ENCODE peak calls at places on chromosome 9, in five cellular contexts. G is GM12878, A is K562, R is HCT116, H is H1. I is an unnamed sample.
A peak's percentile ranks its signal among the peaks of the same experiment; 100 is the strongest.

GRCh38 chr9:25453876-25454275 is 224.4 kb downstream of the TUSC1 start:
- DNase-seq in H (no peak), R (no peak), G (no peak), A (no peak), I (no peak)

GRCh38 chr9:107309271-107309670 is 26.2 kb downstream of the RAD23B start:
- DNase-seq in R (no peak), H (no peak), A (no peak), G (peak; percentile 25), I (no peak)

GRCh38 chr9:85743290-85744128 is 1.8 kb upstream of the AGTPBP1 start:
- DNase-seq in A (peak; percentile 13), R (peak; percentile 75), G (no peak), H (no peak), I (peak; percentile 27)

GRCh38 chr9:123191260-123191659 is 77.1 kb downstream of the STRBP start:
- DNase-seq in A (no peak), H (no peak), G (no peak), R (no peak), I (no peak)

GRCh38 chr9:14279671-14280070 is 34.3 kb downstream of the NFIB start:
- DNase-seq in A (no peak), R (no peak), G (no peak), H (no peak), I (no peak)

GRCh38 chr9:131178382-131178781 is 53.0 kb downstream of the NUP214 start:
- DNase-seq in H (peak; percentile 87), G (peak; percentile 23), A (peak; percentile 100), R (peak; percentile 39), I (peak; percentile 35)

GRCh38 chr9:136693490-136694162 is 6.4 kb upstream of the AGPAT2 start:
- DNase-seq in A (peak; percentile 85), G (no peak), H (peak; percentile 45), R (peak; percentile 76), I (peak; percentile 63)

GRCh38 chr9:79572891-79573696 is 1.3 kb downstream of the TLE4 start:
- DNase-seq in R (no peak), A (peak; percentile 24), H (peak; percentile 66), G (no peak), I (no peak)

GRCh38 chr9:73474625-73475024 is 323.0 kb downstream of the ANXA1 start:
- DNase-seq in A (no peak), G (no peak), R (no peak), H (no peak), I (no peak)

GRCh38 chr9:85142461-85143401 is 473.2 kb downstream of the NTRK2 start:
- DNase-seq in A (no peak), H (no peak), R (peak; percentile 4), G (peak; percentile 16), I (peak; percentile 7)

GRCh38 chr9:115733736-115734135 is 419.9 kb upstream of the PAPPA start:
- DNase-seq in R (no peak), H (no peak), A (no peak), G (no peak), I (no peak)

GRCh38 chr9:84996049-84996448 is 326.5 kb downstream of the NTRK2 start:
- DNase-seq in R (no peak), A (no peak), G (no peak), H (no peak), I (no peak)

DNA sequence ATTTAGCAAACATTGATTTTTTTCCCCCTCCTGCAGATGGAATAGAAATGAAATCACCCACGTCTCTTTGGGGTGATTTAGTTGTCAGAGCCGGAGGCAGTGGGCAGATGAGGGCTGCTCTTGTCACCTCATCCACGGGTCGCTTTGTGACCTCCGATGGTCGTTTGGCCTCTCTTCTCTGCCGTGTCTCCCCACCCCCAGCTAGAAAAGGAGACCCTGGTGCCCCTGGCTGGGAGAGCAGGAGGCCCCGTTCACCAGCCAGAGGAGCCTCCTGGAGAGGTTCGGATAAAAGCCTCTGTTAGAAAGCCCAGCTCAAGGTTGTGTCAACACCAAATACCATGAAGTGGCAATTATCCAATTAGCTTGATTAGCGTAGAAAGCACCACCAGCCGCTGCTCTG is 21.5 kb upstream of the RXRA start:
- DNase-seq in H (no peak), A (no peak), R (no peak), G (no peak), I (no peak)
- TF ChIP-seq YY1 in H (no peak), A (no peak), R (no peak), G (no peak), I (no peak)

GRCh38 chr9:117664419-117664818 is 39.8 kb upstream of the TLR4 start:
- DNase-seq in R (no peak), G (no peak), H (no peak), A (no peak), I (no peak)

GRCh38 chr9:117665601-117666377 is 38.4 kb upstream of the TLR4 start:
- DNase-seq in A (no peak), R (no peak), G (no peak), H (no peak), I (no peak)

DNA sequence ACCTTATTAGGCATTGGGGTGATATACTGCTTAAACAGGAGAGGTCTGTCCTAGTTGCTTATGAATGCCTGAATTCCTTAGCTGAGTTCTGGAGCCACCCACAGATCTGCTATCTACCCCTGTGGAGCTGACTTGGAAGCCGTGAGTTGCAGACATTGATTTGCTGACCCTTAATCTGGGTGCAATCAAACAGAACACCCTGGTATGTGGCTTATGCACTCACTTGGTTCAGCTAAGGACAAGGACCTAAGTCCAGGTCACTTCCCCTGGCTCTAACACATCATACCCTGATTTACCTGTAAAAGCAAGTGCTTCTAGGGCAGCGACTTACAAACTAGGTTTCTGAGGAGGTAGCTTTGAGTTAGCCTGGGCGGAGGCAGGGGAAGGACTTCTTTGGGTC is 41.6 kb upstream of the TLR4 start:
- DNase-seq in A (no peak), H (no peak), R (no peak), G (no peak), I (no peak)
- TF ChIP-seq CEBPB in A (no peak), H (no peak), R (no peak), G (no peak), I (no peak)

GRCh38 chr9:81374459-81374858 is 314.9 kb downstream of the TLE1 start:
- DNase-seq in G (no peak), R (no peak), A (no peak), H (no peak), I (no peak)
- TF ChIP-seq YY1 in G (no peak), R (no peak), A (no peak), H (no peak), I (no peak)

GRCh38 chr9:30723656-30724055 is 1660.8 kb upstream of the ACO1 start:
- DNase-seq in A (no peak), R (no peak), G (no peak), H (no peak), I (no peak)
- TF ChIP-seq CEBPB in A (no peak), R (no peak), G (no peak), H (no peak), I (no peak)

GRCh38 chr9:128118472-128118857 is 9.1 kb downstream of the PTGES2 start:
- DNase-seq in A (no peak), R (no peak), G (no peak), H (no peak), I (no peak)

GRCh38 chr9:128117613-128118471 is 9.7 kb downstream of the PTGES2 start:
- DNase-seq in R (peak; percentile 74), A (peak; percentile 72), G (no peak), H (peak; percentile 100), I (peak; percentile 78)

GRCh38 chr9:128120741-128121465 is 6.6 kb downstream of the PTGES2 start:
- DNase-seq in A (no peak), H (no peak), G (no peak), R (no peak), I (no peak)

GRCh38 chr9:128120061-128120740 is 7.3 kb downstream of the PTGES2 start:
- DNase-seq in A (no peak), G (no peak), H (no peak), R (no peak), I (no peak)

DNA sequence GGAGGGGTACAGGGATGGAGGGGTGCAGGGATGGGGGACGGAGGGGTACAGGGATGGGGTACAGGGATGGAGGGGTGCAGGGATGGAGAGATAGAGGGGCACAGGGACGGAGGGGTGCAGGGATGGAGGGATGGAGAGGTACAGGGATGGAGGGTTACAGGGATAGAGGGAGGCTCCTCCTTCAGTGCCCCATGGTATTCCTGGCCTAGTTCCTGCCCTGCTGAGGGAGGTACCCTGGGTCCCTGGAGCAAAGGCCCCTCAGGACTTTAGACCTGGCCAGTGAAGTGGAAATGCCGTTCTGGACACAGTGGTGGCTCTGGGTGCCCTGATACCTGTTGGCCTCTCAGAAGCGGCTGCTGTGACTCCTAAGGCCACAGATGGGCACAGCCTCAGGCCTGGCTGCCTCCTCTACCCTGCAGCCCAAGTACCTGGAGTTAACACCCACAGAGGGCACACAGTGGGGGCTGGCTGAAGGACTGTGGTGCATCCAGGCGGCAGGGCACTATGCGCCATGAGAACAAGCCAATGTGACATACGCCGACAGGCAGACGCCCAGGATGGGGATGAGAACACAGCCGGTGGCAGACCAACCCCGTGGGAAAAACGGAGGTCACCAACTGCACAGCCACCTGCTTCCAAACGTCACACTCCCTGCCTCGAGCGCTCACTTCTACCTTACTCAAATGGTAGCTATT is 8.4 kb downstream of the PTGES2 start:
- DNase-seq in R (no peak), H (no peak), A (no peak), G (no peak), I (no peak)
- TF ChIP-seq YY1 in R (no peak), H (no peak), A (no peak), G (no peak), I (no peak)

DNA sequence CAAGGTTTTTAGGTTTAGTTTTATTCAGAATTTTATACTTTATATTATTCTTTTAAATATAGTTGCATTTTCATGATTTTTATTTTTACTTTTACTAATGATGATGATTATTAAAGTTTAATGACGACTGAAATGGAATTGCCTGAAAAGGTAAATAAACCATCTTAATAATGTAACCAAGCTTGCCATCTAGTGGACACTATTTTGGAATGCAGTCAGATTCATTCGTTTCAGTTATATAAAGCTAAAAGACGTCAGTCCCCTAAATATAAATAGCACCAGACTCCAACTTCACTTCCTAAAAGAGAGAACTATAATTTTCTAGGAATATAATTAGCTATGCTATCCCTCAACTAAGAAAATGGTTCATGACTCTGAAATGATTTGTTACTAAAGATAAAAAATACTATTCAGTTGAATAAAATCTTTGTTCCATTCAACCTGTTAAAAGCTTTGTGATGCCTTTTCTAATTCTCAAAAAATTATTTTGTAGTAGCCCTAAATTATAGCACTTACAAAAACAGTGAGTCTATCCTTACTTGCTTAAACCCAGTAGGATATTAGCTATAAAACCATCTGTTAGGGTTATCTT is 19.9 kb downstream of the ABITRAM start:
- DNase-seq in G (no peak), R (peak; percentile 37), H (no peak), A (peak; percentile 22), I (peak; percentile 61)
- TF ChIP-seq CEBPB in G (no peak), R (no peak), H (no peak), A (no peak), I (no peak)

GRCh38 chr9:103799959-103800358 is 294.1 kb upstream of the SMC2 start:
- DNase-seq in A (no peak), G (no peak), R (no peak), H (no peak), I (no peak)

GRCh38 chr9:103804077-103804735 is 289.9 kb upstream of the SMC2 start:
- DNase-seq in R (no peak), H (no peak), G (no peak), A (no peak), I (no peak)

GRCh38 chr9:103803245-103803644 is 290.9 kb upstream of the SMC2 start:
- DNase-seq in R (no peak), A (no peak), G (no peak), H (no peak), I (no peak)

GRCh38 chr9:103802068-103802467 is 292.0 kb upstream of the SMC2 start:
- DNase-seq in G (no peak), A (no peak), R (no peak), H (no peak), I (no peak)

GRCh38 chr9:103798620-103799019 is 295.5 kb upstream of the SMC2 start:
- DNase-seq in H (no peak), A (no peak), R (no peak), G (peak; percentile 37), I (peak; percentile 1)
- TF ChIP-seq YY1 in H (no peak), A (no peak), R (no peak), G (no peak), I (no peak)

GRCh38 chr9:69331444-69331843 is 6.4 kb downstream of the ENTREP1 start:
- DNase-seq in G (no peak), A (no peak), R (no peak), H (no peak), I (no peak)
- TF ChIP-seq CEBPB in G (no peak), A (no peak), R (no peak), H (no peak), I (no peak)

I was measured in HepG2.